ENCODE peak calls at places on chromosomes 12 and 14, in five cellular contexts. R is tibial artery; F is hepatocyte; G is astrocyte of the spinal cord; K is naive thymus-derived CD4-positive, alpha-beta T cell. B is an unnamed sample.

GRCh38 chr12:46265102-46265501 is 3.7 kb downstream of the SLC38A1 start:
- DNase-seq in G (no peak), F (no peak), K (no peak), R (no peak), B (no peak)

GRCh38 chr14:35875296-35875695 is 49.2 kb downstream of the BRMS1L start:
- DNase-seq in K (no peak), R (no peak), F (no peak), G (no peak), B (peak)

GRCh38 chr14:77616133-77616453 is 344 bp downstream of the SPTLC2 start:
- DNase-seq in K (no peak), F (no peak), G (no peak), R (peak), B (no peak)

GRCh38 chr14:77337880-77338279 is 17.0 kb downstream of the GSTZ1 start:
- DNase-seq in G (no peak), K (no peak), F (no peak), R (no peak), B (no peak)

GRCh38 chr14:102464846-102465341 is 44.7 kb downstream of the ANKRD9 start:
- DNase-seq in F (peak), G (no peak), R (no peak), K (no peak), B (no peak)

GRCh38 chr14:60488175-60488574 is 2.3 kb upstream of the C14orf39 start:
- DNase-seq in G (no peak), K (no peak), R (no peak), F (no peak), B (no peak)

GRCh38 chr12:54749191-54749818 is 101.1 kb upstream of the DCD start:
- DNase-seq in F (peak), R (no peak), K (peak), G (peak), B (peak)

GRCh38 chr14:59619071-59619470 is 42.5 kb upstream of the CCDC175 start:
- DNase-seq in K (no peak), R (no peak), G (no peak), F (no peak), B (no peak)

GRCh38 chr14:93962701-93963601 is 13.4 kb downstream of the ASB2 start:
- DNase-seq in F (no peak), G (no peak), R (no peak), K (no peak), B (peak)

GRCh38 chr14:99764222-99764706 is 28.9 kb upstream of the EML1 start:
- DNase-seq in F (no peak), G (no peak), K (no peak), R (peak), B (no peak)

GRCh38 chr12:10861366-10861765 is 12.1 kb upstream of the PRR4 start:
- DNase-seq in G (peak), R (no peak), F (no peak), K (no peak), B (no peak)

GRCh38 chr12:75738486-75738885 is 227.1 kb upstream of the KRR1 start:
- DNase-seq in K (no peak), R (no peak), G (no peak), F (no peak), B (peak)

GRCh38 chr12:127642208-127642607 is 624.8 kb upstream of the TMEM132C start:
- DNase-seq in F (peak), K (no peak), R (no peak), G (no peak), B (no peak)

GRCh38 chr12:104057771-104058197 is 6.5 kb upstream of the HCFC2 start:
- DNase-seq in G (peak), K (peak), R (no peak), F (no peak), B (peak)

GRCh38 chr12:53965251-53966069 is 7.5 kb upstream of the HOXC11 start:
- DNase-seq in F (peak), K (no peak), G (no peak), R (peak), B (peak)

GRCh38 chr12:29957835-29958234 is 174.1 kb upstream of the TMTC1 start:
- DNase-seq in F (no peak), G (no peak), R (no peak), K (no peak), B (no peak)

GRCh38 chr12:106954462-106955376 is 988 bp upstream of the TMEM263 start:
- DNase-seq in R (peak), G (no peak), K (no peak), F (peak), B (peak)

DNA sequence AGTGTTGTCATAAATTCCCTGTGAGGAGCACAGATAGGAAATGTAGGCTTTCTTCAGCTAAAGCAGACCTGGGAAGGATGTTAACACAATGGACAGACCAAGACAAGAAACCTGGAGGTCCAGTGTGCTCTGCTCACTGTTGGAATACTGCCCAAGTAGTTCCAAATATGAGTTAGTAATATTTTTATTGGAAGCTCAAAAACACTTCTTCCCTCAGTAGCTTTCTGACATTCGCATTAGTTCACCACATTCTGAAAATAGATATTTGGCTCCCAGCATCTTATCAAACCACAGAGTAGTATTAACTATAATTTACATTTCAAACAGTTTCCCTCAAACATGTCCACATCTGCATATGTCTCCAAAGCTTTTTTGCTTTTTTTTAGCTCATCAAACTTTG is 74.8 kb upstream of the PYGL start:
- DNase-seq in R (no peak), G (peak), K (no peak), F (no peak), B (no peak)
- H3K4me3 ChIP-seq in R (no peak), G (no peak), K (no peak), F (no peak), B (no peak)

GRCh38 chr12:49189731-49190314 is 943 bp upstream of the TUBA1A start:
- DNase-seq in G (peak), F (no peak), K (no peak), R (no peak), B (no peak)
- H3K4me3 ChIP-seq in G (peak), F (no peak), K (peak), R (peak), B (no peak)

DNA sequence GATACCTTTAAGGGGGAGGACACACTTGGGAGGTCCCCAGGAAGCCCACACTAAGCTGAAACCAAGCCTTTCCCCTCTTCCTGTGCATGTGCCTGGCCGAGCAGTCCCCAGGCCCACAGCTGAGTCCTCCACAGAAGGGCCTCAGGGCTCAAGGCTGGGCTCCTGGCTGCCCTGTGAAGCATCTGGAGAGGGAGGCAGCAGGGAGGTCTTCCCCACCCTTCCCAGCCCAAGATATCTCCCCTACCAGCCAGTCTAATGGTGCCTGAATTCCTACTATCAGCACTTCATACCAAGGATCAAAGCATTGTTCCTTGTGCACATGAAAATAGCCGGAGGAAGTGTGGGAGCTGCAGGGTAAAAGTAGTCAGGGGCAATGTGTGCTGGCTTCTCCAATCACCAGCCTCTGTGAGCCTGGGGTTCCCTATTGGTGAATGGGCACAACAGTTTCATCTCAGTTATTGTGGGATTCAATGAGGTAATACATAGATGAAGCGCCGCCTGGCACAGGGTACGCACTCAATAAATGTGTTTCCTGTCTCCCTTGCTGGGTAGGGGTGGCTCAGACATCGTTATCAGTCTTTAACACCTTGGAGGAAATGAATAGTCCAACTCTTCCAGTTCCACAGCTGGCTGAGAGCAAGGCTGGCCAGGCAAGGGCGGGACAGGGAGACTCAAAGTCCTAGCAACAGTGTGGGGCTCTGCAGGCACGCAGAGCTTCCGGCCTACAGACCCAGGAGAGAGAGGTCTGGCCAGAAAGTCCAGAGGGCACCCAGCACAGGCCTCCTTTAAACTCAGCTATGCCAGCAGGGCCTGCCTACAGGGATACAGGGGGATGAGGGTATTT is 39.1 kb upstream of the PNMA1 start:
- DNase-seq in F (peak), G (peak), R (no peak), K (no peak), B (peak)
- H3K4me3 ChIP-seq in F (no peak), G (no peak), R (peak), K (peak), B (no peak)

GRCh38 chr14:55412686-55413085 is 1.1 kb upstream of the ATG14 start:
- DNase-seq in F (peak), R (no peak), K (no peak), G (no peak), B (peak)
- H3K4me3 ChIP-seq in F (no peak), R (no peak), K (no peak), G (no peak), B (no peak)

GRCh38 chr14:92515510-92516343 is 2.1 kb downstream of the RIN3 start:
- DNase-seq in K (no peak), R (no peak), G (no peak), F (no peak), B (no peak)

GRCh38 chr14:92513204-92513965 is at the start of gene RIN3:
- DNase-seq in G (peak), K (peak), F (peak), R (no peak), B (peak)

GRCh38 chr14:92513966-92514843 is 624 bp downstream of the RIN3 start:
- DNase-seq in F (peak), R (no peak), K (peak), G (peak), B (peak)

GRCh38 chr14:92516344-92516965 is 2.9 kb downstream of the RIN3 start:
- DNase-seq in R (no peak), F (no peak), G (no peak), K (no peak), B (no peak)

DNA sequence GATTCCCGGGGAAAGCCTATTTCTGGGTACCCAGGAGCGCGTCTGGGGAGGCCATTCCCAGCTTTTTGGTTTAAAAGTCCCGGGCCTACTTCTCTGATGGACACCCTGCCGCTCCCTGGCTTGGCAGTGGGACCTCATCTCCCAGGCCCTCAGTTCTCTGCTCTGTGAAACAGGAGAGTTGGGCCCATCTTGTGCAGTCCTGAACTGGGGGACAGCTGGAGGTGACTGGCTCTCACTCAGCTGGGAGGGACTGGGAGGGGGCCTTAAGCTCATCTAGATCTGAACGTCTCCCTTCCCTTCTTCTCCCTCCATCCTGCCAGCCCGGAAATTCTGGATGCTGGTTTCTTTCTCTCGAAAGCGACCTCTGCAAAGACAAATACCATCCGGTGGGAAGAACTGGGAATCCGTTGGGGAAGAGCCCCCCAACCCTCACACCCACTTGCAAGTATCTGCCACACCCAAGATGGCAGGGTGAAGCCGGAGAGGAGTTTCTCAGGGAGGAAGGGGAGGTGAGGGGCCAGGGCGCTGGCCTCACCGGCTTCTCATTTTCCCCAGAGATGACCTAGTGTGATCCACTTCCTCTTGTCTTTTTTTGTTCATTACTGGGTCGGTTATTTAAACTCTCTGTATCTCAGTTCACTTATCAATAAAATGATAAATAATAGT is 1.4 kb downstream of the RIN3 start:
- DNase-seq in F (no peak), K (no peak), R (no peak), G (no peak), B (no peak)
- H3K4me3 ChIP-seq in F (peak), K (peak), R (peak), G (peak), B (peak)

GRCh38 chr12:72015895-72016294 is 77.2 kb downstream of the TPH2 start:
- DNase-seq in F (no peak), R (no peak), G (no peak), K (no peak), B (no peak)

GRCh38 chr12:72012874-72013273 is 74.2 kb downstream of the TPH2 start:
- DNase-seq in F (no peak), K (no peak), R (no peak), G (no peak), B (no peak)

GRCh38 chr12:72006766-72007165 is 68.1 kb downstream of the TPH2 start:
- DNase-seq in K (no peak), R (no peak), G (no peak), F (no peak), B (no peak)

GRCh38 chr12:72011374-72011773 is 72.7 kb downstream of the TPH2 start:
- DNase-seq in K (no peak), R (no peak), F (peak), G (no peak), B (no peak)

GRCh38 chr12:72010365-72010764 is 71.7 kb downstream of the TPH2 start:
- DNase-seq in G (peak), K (no peak), F (no peak), R (no peak), B (no peak)
- H3K4me3 ChIP-seq in G (no peak), K (no peak), F (no peak), R (no peak), B (no peak)

DNA sequence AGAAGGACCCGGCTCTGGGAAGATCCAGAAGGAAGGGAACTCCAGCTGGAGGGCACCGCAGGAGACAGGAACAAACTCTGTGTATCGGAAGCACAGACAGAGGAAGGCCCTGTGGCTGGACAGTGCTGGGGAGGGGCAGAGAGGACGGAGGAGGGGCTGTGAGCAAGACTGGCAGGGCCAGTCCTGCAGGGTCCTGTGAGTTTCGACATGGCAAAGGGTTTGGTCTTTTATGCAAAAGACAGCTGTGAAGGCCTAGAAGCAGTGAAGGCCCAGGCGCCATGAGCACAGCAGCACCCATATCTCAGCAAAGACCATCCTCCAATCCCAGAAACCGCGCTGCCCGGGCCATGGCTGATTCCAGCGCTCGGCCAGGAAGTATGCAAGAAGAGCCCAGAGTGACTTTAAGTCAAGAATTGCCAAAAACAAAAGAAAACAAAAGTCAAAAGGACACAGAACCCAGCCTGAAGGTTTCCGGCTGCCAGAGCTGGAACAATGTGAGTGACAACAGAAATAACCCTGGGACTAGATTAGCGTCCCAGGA is 126.5 kb downstream of the NCOR2 start:
- DNase-seq in F (no peak), K (no peak), R (no peak), G (no peak), B (no peak)
- H3K4me3 ChIP-seq in F (no peak), K (no peak), R (no peak), G (no peak), B (no peak)

GRCh38 chr12:89862511-89863331 is 154.1 kb upstream of the ATP2B1 start:
- DNase-seq in F (no peak), R (no peak), K (peak), G (no peak), B (peak)
- H3K4me3 ChIP-seq in F (no peak), R (no peak), K (peak), G (no peak), B (no peak)

GRCh38 chr12:16606117-16606200 is at the start of gene LMO3:
- DNase-seq in G (no peak), F (no peak), K (no peak), R (no peak), B (no peak)

GRCh38 chr12:16605666-16606116 is 271 bp downstream of the LMO3 start:
- DNase-seq in K (no peak), G (no peak), R (no peak), F (no peak), B (peak)

GRCh38 chr12:16606936-16607335 is 974 bp upstream of the LMO3 start:
- DNase-seq in R (no peak), K (no peak), G (no peak), F (no peak), B (no peak)

GRCh38 chr12:16604853-16605252 is 1.1 kb downstream of the LMO3 start:
- DNase-seq in R (no peak), K (no peak), F (no peak), G (no peak), B (no peak)

GRCh38 chr12:16606201-16606849 is 363 bp upstream of the LMO3 start:
- DNase-seq in K (no peak), F (peak), G (peak), R (peak), B (peak)
- H3K4me3 ChIP-seq in K (no peak), F (peak), G (peak), R (peak), B (peak)